ENCODE peak calls at places on chromosome 9, in nine cellular contexts. One of them, this sample, is unnamed.

GRCh38 chr9:137058651-137059234 is 4.9 kb upstream of the ENTPD2 start:
- DNase-seq in IMR-90: no peak
- DNase-seq in effector memory CD4-positive, alpha-beta T cell: no peak
- DNase-seq in cardiac muscle cell: no peak
- DNase-seq in prostate gland: no peak
- DNase-seq in CD4-positive, alpha-beta T cell: no peak
- DNase-seq in transverse colon: no peak
- DNase-seq in CD4-positive, CD25-positive, alpha-beta regulatory T cell: no peak
- DNase-seq in HCT116: no peak
- DNase-seq in this sample: no peak

GRCh38 chr9:126506361-126507317 is 107.1 kb upstream of the LMX1B start:
- DNase-seq in cardiac muscle cell: no peak
- DNase-seq in prostate gland: no peak
- DNase-seq in transverse colon: no peak
- DNase-seq in IMR-90: no peak
- DNase-seq in HCT116: no peak
- DNase-seq in effector memory CD4-positive, alpha-beta T cell: no peak
- DNase-seq in CD4-positive, alpha-beta T cell: no peak
- DNase-seq in CD4-positive, CD25-positive, alpha-beta regulatory T cell: no peak
- DNase-seq in this sample: no peak

GRCh38 chr9:37413311-37413710 is 9.2 kb upstream of the GRHPR start:
- DNase-seq in HCT116: no peak
- DNase-seq in CD4-positive, CD25-positive, alpha-beta regulatory T cell: no peak
- DNase-seq in transverse colon: no peak
- DNase-seq in cardiac muscle cell: no peak
- DNase-seq in IMR-90: no peak
- DNase-seq in CD4-positive, alpha-beta T cell: no peak
- DNase-seq in prostate gland: no peak
- DNase-seq in effector memory CD4-positive, alpha-beta T cell: no peak
- DNase-seq in this sample: no peak

GRCh38 chr9:130140701-130141100 is 31.5 kb upstream of the NCS1 start:
- DNase-seq in effector memory CD4-positive, alpha-beta T cell: no peak
- DNase-seq in HCT116: no peak
- DNase-seq in IMR-90: no peak
- DNase-seq in CD4-positive, CD25-positive, alpha-beta regulatory T cell: no peak
- DNase-seq in CD4-positive, alpha-beta T cell: no peak
- DNase-seq in prostate gland: no peak
- DNase-seq in transverse colon: no peak
- DNase-seq in cardiac muscle cell: no peak
- DNase-seq in this sample: no peak

GRCh38 chr9:137380606-137381005 is 42.4 kb downstream of the EXD3 start:
- DNase-seq in effector memory CD4-positive, alpha-beta T cell: no peak
- DNase-seq in cardiac muscle cell: no peak
- DNase-seq in CD4-positive, CD25-positive, alpha-beta regulatory T cell: no peak
- DNase-seq in HCT116: no peak
- DNase-seq in prostate gland: no peak
- DNase-seq in CD4-positive, alpha-beta T cell: no peak
- DNase-seq in IMR-90: no peak
- DNase-seq in transverse colon: no peak
- DNase-seq in this sample: no peak

GRCh38 chr9:130003943-130004552 is 38.9 kb downstream of the FNBP1 start:
- DNase-seq in cardiac muscle cell: no peak
- DNase-seq in effector memory CD4-positive, alpha-beta T cell: no peak
- DNase-seq in CD4-positive, alpha-beta T cell: no peak
- DNase-seq in CD4-positive, CD25-positive, alpha-beta regulatory T cell: no peak
- DNase-seq in prostate gland: no peak
- DNase-seq in HCT116: no peak
- DNase-seq in transverse colon: peak; percentile 60
- DNase-seq in IMR-90: no peak
- DNase-seq in this sample: no peak

GRCh38 chr9:114824130-114824529 is 18.3 kb upstream of the TNFSF15 start:
- DNase-seq in CD4-positive, CD25-positive, alpha-beta regulatory T cell: no peak
- DNase-seq in prostate gland: no peak
- DNase-seq in transverse colon: no peak
- DNase-seq in CD4-positive, alpha-beta T cell: no peak
- DNase-seq in IMR-90: peak; percentile 82
- DNase-seq in effector memory CD4-positive, alpha-beta T cell: no peak
- DNase-seq in HCT116: no peak
- DNase-seq in cardiac muscle cell: peak; percentile 41
- DNase-seq in this sample: no peak

GRCh38 chr9:21656776-21657637 is 145.4 kb upstream of the MTAP start:
- DNase-seq in IMR-90: peak; percentile 87
- DNase-seq in HCT116: no peak
- DNase-seq in CD4-positive, CD25-positive, alpha-beta regulatory T cell: no peak
- DNase-seq in cardiac muscle cell: peak; percentile 93
- DNase-seq in prostate gland: no peak
- DNase-seq in CD4-positive, alpha-beta T cell: no peak
- DNase-seq in transverse colon: no peak
- DNase-seq in effector memory CD4-positive, alpha-beta T cell: no peak
- DNase-seq in this sample: no peak

GRCh38 chr9:120877276-120878034 is 467 bp upstream of the PHF19 start:
- DNase-seq in effector memory CD4-positive, alpha-beta T cell: peak; percentile 42
- DNase-seq in IMR-90: peak; percentile 47
- DNase-seq in cardiac muscle cell: peak; percentile 66
- DNase-seq in prostate gland: peak; percentile 32
- DNase-seq in transverse colon: peak; percentile 68
- DNase-seq in HCT116: no peak
- DNase-seq in CD4-positive, alpha-beta T cell: peak; percentile 45
- DNase-seq in CD4-positive, CD25-positive, alpha-beta regulatory T cell: peak; percentile 63
- DNase-seq in this sample: peak; percentile 56

GRCh38 chr9:88680505-88681160 is 145.7 kb downstream of the NXNL2 start:
- DNase-seq in IMR-90: peak; percentile 37
- DNase-seq in cardiac muscle cell: peak; percentile 55
- DNase-seq in CD4-positive, CD25-positive, alpha-beta regulatory T cell: no peak
- DNase-seq in prostate gland: no peak
- DNase-seq in HCT116: no peak
- DNase-seq in transverse colon: no peak
- DNase-seq in effector memory CD4-positive, alpha-beta T cell: no peak
- DNase-seq in CD4-positive, alpha-beta T cell: no peak
- DNase-seq in this sample: no peak

GRCh38 chr9:12554636-12555035 is 138.5 kb upstream of the TYRP1 start:
- DNase-seq in cardiac muscle cell: peak; percentile 50
- DNase-seq in CD4-positive, CD25-positive, alpha-beta regulatory T cell: no peak
- DNase-seq in transverse colon: no peak
- DNase-seq in effector memory CD4-positive, alpha-beta T cell: no peak
- DNase-seq in prostate gland: no peak
- DNase-seq in IMR-90: peak; percentile 1
- DNase-seq in CD4-positive, alpha-beta T cell: no peak
- DNase-seq in HCT116: no peak
- DNase-seq in this sample: no peak

GRCh38 chr9:120767451-120767850 is 25.8 kb downstream of the FBXW2 start:
- DNase-seq in HCT116: no peak
- DNase-seq in prostate gland: no peak
- DNase-seq in CD4-positive, alpha-beta T cell: no peak
- DNase-seq in transverse colon: no peak
- DNase-seq in CD4-positive, CD25-positive, alpha-beta regulatory T cell: no peak
- DNase-seq in effector memory CD4-positive, alpha-beta T cell: no peak
- DNase-seq in IMR-90: no peak
- DNase-seq in cardiac muscle cell: no peak
- DNase-seq in this sample: no peak

GRCh38 chr9:86983260-86984255 is 36.3 kb upstream of the GAS1 start:
- DNase-seq in prostate gland: peak; percentile 79
- DNase-seq in effector memory CD4-positive, alpha-beta T cell: no peak
- DNase-seq in CD4-positive, alpha-beta T cell: no peak
- DNase-seq in cardiac muscle cell: peak; percentile 99
- DNase-seq in transverse colon: no peak
- DNase-seq in HCT116: no peak
- DNase-seq in CD4-positive, CD25-positive, alpha-beta regulatory T cell: no peak
- DNase-seq in IMR-90: peak; percentile 99
- DNase-seq in this sample: no peak

GRCh38 chr9:121559183-121559582 is 59.5 kb upstream of the GGTA1 start:
- DNase-seq in IMR-90: peak; percentile 66
- DNase-seq in HCT116: no peak
- DNase-seq in cardiac muscle cell: peak; percentile 41
- DNase-seq in effector memory CD4-positive, alpha-beta T cell: no peak
- DNase-seq in CD4-positive, CD25-positive, alpha-beta regulatory T cell: no peak
- DNase-seq in CD4-positive, alpha-beta T cell: no peak
- DNase-seq in transverse colon: no peak
- DNase-seq in prostate gland: no peak
- DNase-seq in this sample: no peak

GRCh38 chr9:114403153-114403756 is 15.5 kb upstream of the AKNA start:
- DNase-seq in cardiac muscle cell: no peak
- DNase-seq in effector memory CD4-positive, alpha-beta T cell: no peak
- DNase-seq in prostate gland: no peak
- DNase-seq in HCT116: no peak
- DNase-seq in CD4-positive, alpha-beta T cell: no peak
- DNase-seq in CD4-positive, CD25-positive, alpha-beta regulatory T cell: no peak
- DNase-seq in transverse colon: no peak
- DNase-seq in IMR-90: no peak
- DNase-seq in this sample: no peak

GRCh38 chr9:35645736-35646582 is 4.8 kb downstream of the SIT1 start:
- DNase-seq in cardiac muscle cell: peak; percentile 30
- DNase-seq in transverse colon: peak; percentile 65
- DNase-seq in IMR-90: no peak
- DNase-seq in HCT116: peak; percentile 22
- DNase-seq in effector memory CD4-positive, alpha-beta T cell: no peak
- DNase-seq in CD4-positive, CD25-positive, alpha-beta regulatory T cell: no peak
- DNase-seq in prostate gland: peak; percentile 54
- DNase-seq in CD4-positive, alpha-beta T cell: no peak
- DNase-seq in this sample: no peak

GRCh38 chr9:36154213-36154952 is 14.8 kb upstream of the CCIN start:
- DNase-seq in prostate gland: no peak
- DNase-seq in effector memory CD4-positive, alpha-beta T cell: no peak
- DNase-seq in CD4-positive, alpha-beta T cell: no peak
- DNase-seq in HCT116: no peak
- DNase-seq in cardiac muscle cell: peak; percentile 89
- DNase-seq in IMR-90: peak; percentile 71
- DNase-seq in CD4-positive, CD25-positive, alpha-beta regulatory T cell: no peak
- DNase-seq in transverse colon: no peak
- DNase-seq in this sample: no peak

GRCh38 chr9:137740311-137740710 is 121.5 kb downstream of the EHMT1 start:
- DNase-seq in IMR-90: peak; percentile 78
- DNase-seq in prostate gland: no peak
- DNase-seq in cardiac muscle cell: peak; percentile 75
- DNase-seq in HCT116: no peak
- DNase-seq in CD4-positive, CD25-positive, alpha-beta regulatory T cell: no peak
- DNase-seq in CD4-positive, alpha-beta T cell: no peak
- DNase-seq in effector memory CD4-positive, alpha-beta T cell: no peak
- DNase-seq in transverse colon: no peak
- DNase-seq in this sample: no peak

GRCh38 chr9:79829566-79830347 is 258.0 kb downstream of the TLE4 start:
- DNase-seq in cardiac muscle cell: no peak
- DNase-seq in CD4-positive, alpha-beta T cell: no peak
- DNase-seq in prostate gland: no peak
- DNase-seq in CD4-positive, CD25-positive, alpha-beta regulatory T cell: no peak
- DNase-seq in transverse colon: no peak
- DNase-seq in HCT116: no peak
- DNase-seq in effector memory CD4-positive, alpha-beta T cell: no peak
- DNase-seq in IMR-90: no peak
- DNase-seq in this sample: no peak
- H3K9me3 ChIP-seq in cardiac muscle cell: no peaks in the 10 kb centered on the region
- H3K9me3 ChIP-seq in CD4-positive, alpha-beta T cell: no peaks in the 10 kb centered on the region
- H3K9me3 ChIP-seq in prostate gland: no peaks in the 10 kb centered on the region
- H3K9me3 ChIP-seq in CD4-positive, CD25-positive, alpha-beta regulatory T cell: no peaks in the 10 kb centered on the region
- H3K9me3 ChIP-seq in transverse colon: no peaks in the 10 kb centered on the region
- H3K9me3 ChIP-seq in HCT116: peaks cover 25% of the 10 kb centered on the region
- H3K9me3 ChIP-seq in effector memory CD4-positive, alpha-beta T cell: no peaks in the 10 kb centered on the region
- H3K9me3 ChIP-seq in IMR-90: peaks cover 2% of the 10 kb centered on the region
- H3K9me3 ChIP-seq in this sample: no peaks in the 10 kb centered on the region

GRCh38 chr9:117374076-117374740 is 40.6 kb downstream of the ASTN2 start:
- DNase-seq in prostate gland: no peak
- DNase-seq in HCT116: no peak
- DNase-seq in CD4-positive, CD25-positive, alpha-beta regulatory T cell: no peak
- DNase-seq in cardiac muscle cell: no peak
- DNase-seq in CD4-positive, alpha-beta T cell: no peak
- DNase-seq in IMR-90: no peak
- DNase-seq in transverse colon: no peak
- DNase-seq in effector memory CD4-positive, alpha-beta T cell: no peak
- DNase-seq in this sample: no peak

GRCh38 chr9:117375956-117376355 is 38.9 kb downstream of the ASTN2 start:
- DNase-seq in cardiac muscle cell: no peak
- DNase-seq in prostate gland: no peak
- DNase-seq in IMR-90: no peak
- DNase-seq in effector memory CD4-positive, alpha-beta T cell: no peak
- DNase-seq in transverse colon: no peak
- DNase-seq in CD4-positive, CD25-positive, alpha-beta regulatory T cell: no peak
- DNase-seq in HCT116: no peak
- DNase-seq in CD4-positive, alpha-beta T cell: no peak
- DNase-seq in this sample: no peak

DNA sequence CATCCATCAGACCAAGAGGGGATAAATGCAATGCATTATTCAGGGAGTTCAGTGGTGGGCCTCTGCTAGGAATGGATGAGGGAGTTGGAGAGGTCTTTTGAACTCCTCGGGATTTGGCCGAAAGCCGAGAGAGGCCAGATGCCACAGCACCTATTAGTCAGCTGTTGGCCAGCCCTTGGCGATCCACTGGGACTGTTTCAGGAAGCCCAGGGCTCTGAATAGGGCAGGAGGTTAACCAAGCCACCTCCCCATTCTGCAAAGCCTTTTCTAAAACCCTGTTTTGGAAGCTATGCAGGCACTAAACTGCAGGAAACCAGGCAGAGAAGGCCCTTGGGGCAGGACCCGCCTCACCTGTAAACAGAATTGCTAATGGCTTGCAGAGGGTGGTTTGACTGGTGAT is 37.8 kb downstream of the ASTN2 start:
- DNase-seq in cardiac muscle cell: no peak
- DNase-seq in transverse colon: no peak
- DNase-seq in CD4-positive, CD25-positive, alpha-beta regulatory T cell: no peak
- DNase-seq in prostate gland: no peak
- DNase-seq in effector memory CD4-positive, alpha-beta T cell: no peak
- DNase-seq in HCT116: no peak
- DNase-seq in IMR-90: no peak
- DNase-seq in CD4-positive, alpha-beta T cell: no peak
- DNase-seq in this sample: no peak
- H3K9me3 ChIP-seq in cardiac muscle cell: no peaks in the 10 kb centered on the region
- H3K9me3 ChIP-seq in transverse colon: no peaks in the 10 kb centered on the region
- H3K9me3 ChIP-seq in CD4-positive, CD25-positive, alpha-beta regulatory T cell: no peaks in the 10 kb centered on the region
- H3K9me3 ChIP-seq in prostate gland: no peaks in the 10 kb centered on the region
- H3K9me3 ChIP-seq in effector memory CD4-positive, alpha-beta T cell: no peaks in the 10 kb centered on the region
- H3K9me3 ChIP-seq in HCT116: no peaks in the 10 kb centered on the region
- H3K9me3 ChIP-seq in IMR-90: peaks cover 5% of the 10 kb centered on the region
- H3K9me3 ChIP-seq in CD4-positive, alpha-beta T cell: no peaks in the 10 kb centered on the region
- H3K9me3 ChIP-seq in this sample: no peaks in the 10 kb centered on the region

GRCh38 chr9:101409079-101409477 is 10.4 kb downstream of the ZNF189 start:
- DNase-seq in CD4-positive, CD25-positive, alpha-beta regulatory T cell: no peak
- DNase-seq in CD4-positive, alpha-beta T cell: no peak
- DNase-seq in effector memory CD4-positive, alpha-beta T cell: no peak
- DNase-seq in prostate gland: no peak
- DNase-seq in IMR-90: peak; percentile 20
- DNase-seq in cardiac muscle cell: no peak
- DNase-seq in transverse colon: no peak
- DNase-seq in HCT116: no peak
- DNase-seq in this sample: no peak
- H3K9me3 ChIP-seq in CD4-positive, CD25-positive, alpha-beta regulatory T cell: peaks cover 79% of the 10 kb centered on the region
- H3K9me3 ChIP-seq in CD4-positive, alpha-beta T cell: peaks cover 80% of the 10 kb centered on the region
- H3K9me3 ChIP-seq in effector memory CD4-positive, alpha-beta T cell: peaks cover 47% of the 10 kb centered on the region
- H3K9me3 ChIP-seq in prostate gland: no peaks in the 10 kb centered on the region
- H3K9me3 ChIP-seq in IMR-90: peaks cover 66% of the 10 kb centered on the region
- H3K9me3 ChIP-seq in cardiac muscle cell: peaks cover 13% of the 10 kb centered on the region
- H3K9me3 ChIP-seq in transverse colon: peaks cover 98% of the 10 kb centered on the region
- H3K9me3 ChIP-seq in HCT116: peaks cover 14% of the 10 kb centered on the region
- H3K9me3 ChIP-seq in this sample: peaks cover 45% of the 10 kb centered on the region

DNA sequence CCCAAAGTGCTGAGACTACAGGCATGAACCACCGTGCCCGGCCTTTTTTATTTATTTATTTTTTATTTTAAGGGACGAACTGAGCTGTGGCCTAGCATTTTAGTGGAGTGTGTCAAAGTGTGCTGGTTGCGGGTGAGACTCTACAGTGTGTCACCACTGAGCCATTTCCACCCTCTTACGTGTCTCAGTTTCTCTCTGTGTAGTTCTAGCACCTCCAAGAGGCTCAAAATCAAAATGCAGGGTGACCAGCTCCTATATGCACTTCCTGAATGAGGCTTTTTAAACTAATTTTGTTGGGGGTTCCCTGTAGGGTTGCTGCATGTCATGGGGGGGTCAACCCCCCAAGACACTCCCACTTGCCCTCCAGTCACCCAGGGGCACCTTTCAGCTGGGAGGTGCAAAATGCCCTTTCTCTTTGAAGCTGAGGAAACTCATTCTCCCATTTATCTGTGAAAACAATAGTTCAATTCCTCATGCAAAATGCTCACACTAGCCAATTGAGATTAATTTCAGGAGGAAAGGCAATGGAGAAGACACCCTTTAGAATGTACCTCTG is 69.3 kb downstream of the COL15A1 start:
- DNase-seq in prostate gland: no peak
- DNase-seq in HCT116: no peak
- DNase-seq in CD4-positive, CD25-positive, alpha-beta regulatory T cell: no peak
- DNase-seq in transverse colon: no peak
- DNase-seq in cardiac muscle cell: no peak
- DNase-seq in IMR-90: no peak
- DNase-seq in CD4-positive, alpha-beta T cell: no peak
- DNase-seq in effector memory CD4-positive, alpha-beta T cell: no peak
- DNase-seq in this sample: no peak
- H3K9me3 ChIP-seq in prostate gland: no peaks in the 10 kb centered on the region
- H3K9me3 ChIP-seq in HCT116: no peaks in the 10 kb centered on the region
- H3K9me3 ChIP-seq in CD4-positive, CD25-positive, alpha-beta regulatory T cell: peaks cover 12% of the 10 kb centered on the region
- H3K9me3 ChIP-seq in transverse colon: no peaks in the 10 kb centered on the region
- H3K9me3 ChIP-seq in cardiac muscle cell: no peaks in the 10 kb centered on the region
- H3K9me3 ChIP-seq in IMR-90: peaks cover 7% of the 10 kb centered on the region
- H3K9me3 ChIP-seq in CD4-positive, alpha-beta T cell: peaks cover 7% of the 10 kb centered on the region
- H3K9me3 ChIP-seq in effector memory CD4-positive, alpha-beta T cell: peaks cover 3% of the 10 kb centered on the region
- H3K9me3 ChIP-seq in this sample: no peaks in the 10 kb centered on the region

This sample was measured in T-helper 17 cell.